ENCODE peak calls at places on chromosome 21, in five cellular contexts. One of them, this sample, is unnamed. For H3K4me1, the result is how much of the 10 kb centered on the place peaks cover.

GRCh38 chr21:42298237-42298636 is 17.0 kb downstream of the TFF3 start:
- DNase-seq in pancreas: no peak
- DNase-seq in iPS DF 6.9: no peak
- DNase-seq in cardiac muscle cell: no peak
- DNase-seq in hepatocyte: peak
- DNase-seq in this sample: peak

GRCh38 chr21:41139951-41140350 is 28.0 kb upstream of the BACE2 start:
- DNase-seq in pancreas: no peak
- DNase-seq in iPS DF 6.9: no peak
- DNase-seq in cardiac muscle cell: no peak
- DNase-seq in hepatocyte: no peak
- DNase-seq in this sample: no peak

GRCh38 chr21:34890724-34891609 is 158.1 kb downstream of the RUNX1 start:
- DNase-seq in pancreas: no peak
- DNase-seq in iPS DF 6.9: no peak
- DNase-seq in cardiac muscle cell: peak
- DNase-seq in hepatocyte: peak
- DNase-seq in this sample: peak

GRCh38 chr21:35924714-35925301 is 135.5 kb downstream of the SETD4 start:
- DNase-seq in pancreas: no peak
- DNase-seq in iPS DF 6.9: no peak
- DNase-seq in cardiac muscle cell: no peak
- DNase-seq in hepatocyte: no peak
- DNase-seq in this sample: no peak

GRCh38 chr21:42389449-42389835 is 6.4 kb downstream of the TMPRSS3 start:
- DNase-seq in pancreas: peak
- DNase-seq in iPS DF 6.9: no peak
- DNase-seq in cardiac muscle cell: no peak
- DNase-seq in hepatocyte: peak
- DNase-seq in this sample: no peak

GRCh38 chr21:17798796-17799195 is 20.4 kb downstream of the C21orf91 start:
- DNase-seq in pancreas: no peak
- DNase-seq in iPS DF 6.9: no peak
- DNase-seq in cardiac muscle cell: no peak
- DNase-seq in hepatocyte: no peak
- DNase-seq in this sample: no peak

GRCh38 chr21:35932232-35932911 is 128.0 kb downstream of the SETD4 start:
- DNase-seq in pancreas: no peak
- DNase-seq in iPS DF 6.9: no peak
- DNase-seq in cardiac muscle cell: peak
- DNase-seq in hepatocyte: peak
- DNase-seq in this sample: peak

GRCh38 chr21:42840411-42841155 is 38.8 kb downstream of the WDR4 start:
- DNase-seq in pancreas: no peak
- DNase-seq in iPS DF 6.9: no peak
- DNase-seq in cardiac muscle cell: no peak
- DNase-seq in hepatocyte: no peak
- DNase-seq in this sample: peak

GRCh38 chr21:21084179-21084578 is 86.0 kb downstream of the NCAM2 start:
- DNase-seq in pancreas: no peak
- DNase-seq in iPS DF 6.9: no peak
- DNase-seq in cardiac muscle cell: no peak
- DNase-seq in hepatocyte: no peak
- DNase-seq in this sample: no peak

GRCh38 chr21:41766883-41767605 is at the start of gene RIPK4:
- DNase-seq in pancreas: peak
- DNase-seq in iPS DF 6.9: peak
- DNase-seq in cardiac muscle cell: peak
- DNase-seq in hepatocyte: peak
- DNase-seq in this sample: peak

GRCh38 chr21:17585875-17586450 is 26.7 kb downstream of the BTG3 start:
- DNase-seq in pancreas: no peak
- DNase-seq in iPS DF 6.9: no peak
- DNase-seq in cardiac muscle cell: peak
- DNase-seq in hepatocyte: peak
- DNase-seq in this sample: peak

GRCh38 chr21:23384679-23385078 is 2222.6 kb downstream of the MRPL39 start:
- DNase-seq in pancreas: no peak
- DNase-seq in iPS DF 6.9: peak
- DNase-seq in cardiac muscle cell: no peak
- DNase-seq in hepatocyte: no peak
- DNase-seq in this sample: no peak

GRCh38 chr21:27700974-27701614 is 734.2 kb upstream of the ADAMTS5 start:
- DNase-seq in pancreas: peak
- DNase-seq in iPS DF 6.9: peak
- DNase-seq in cardiac muscle cell: peak
- DNase-seq in hepatocyte: peak
- DNase-seq in this sample: peak

GRCh38 chr21:21730524-21730923 is 732.3 kb downstream of the NCAM2 start:
- DNase-seq in pancreas: no peak
- DNase-seq in iPS DF 6.9: no peak
- DNase-seq in cardiac muscle cell: no peak
- DNase-seq in hepatocyte: no peak
- DNase-seq in this sample: no peak

GRCh38 chr21:26715878-26716506 is 129.2 kb downstream of the ADAMTS1 start:
- DNase-seq in pancreas: peak
- DNase-seq in iPS DF 6.9: peak
- DNase-seq in cardiac muscle cell: peak
- DNase-seq in hepatocyte: peak
- DNase-seq in this sample: peak

GRCh38 chr21:38910390-38911008 is 104.8 kb downstream of the ETS2 start:
- DNase-seq in pancreas: no peak
- DNase-seq in iPS DF 6.9: no peak
- DNase-seq in cardiac muscle cell: no peak
- DNase-seq in hepatocyte: no peak
- DNase-seq in this sample: no peak

GRCh38 chr21:32463367-32463766 is 50.9 kb downstream of the EVA1C start:
- DNase-seq in pancreas: no peak
- DNase-seq in iPS DF 6.9: no peak
- DNase-seq in cardiac muscle cell: no peak
- DNase-seq in hepatocyte: no peak
- DNase-seq in this sample: peak

GRCh38 chr21:37412603-37413360 is 46.2 kb downstream of the DYRK1A start:
- DNase-seq in pancreas: no peak
- DNase-seq in iPS DF 6.9: no peak
- DNase-seq in cardiac muscle cell: no peak
- DNase-seq in hepatocyte: no peak
- DNase-seq in this sample: no peak

GRCh38 chr21:35316933-35317332 is 267.8 kb upstream of the RUNX1 start:
- DNase-seq in pancreas: no peak
- DNase-seq in iPS DF 6.9: no peak
- DNase-seq in cardiac muscle cell: no peak
- DNase-seq in hepatocyte: peak
- DNase-seq in this sample: no peak

DNA sequence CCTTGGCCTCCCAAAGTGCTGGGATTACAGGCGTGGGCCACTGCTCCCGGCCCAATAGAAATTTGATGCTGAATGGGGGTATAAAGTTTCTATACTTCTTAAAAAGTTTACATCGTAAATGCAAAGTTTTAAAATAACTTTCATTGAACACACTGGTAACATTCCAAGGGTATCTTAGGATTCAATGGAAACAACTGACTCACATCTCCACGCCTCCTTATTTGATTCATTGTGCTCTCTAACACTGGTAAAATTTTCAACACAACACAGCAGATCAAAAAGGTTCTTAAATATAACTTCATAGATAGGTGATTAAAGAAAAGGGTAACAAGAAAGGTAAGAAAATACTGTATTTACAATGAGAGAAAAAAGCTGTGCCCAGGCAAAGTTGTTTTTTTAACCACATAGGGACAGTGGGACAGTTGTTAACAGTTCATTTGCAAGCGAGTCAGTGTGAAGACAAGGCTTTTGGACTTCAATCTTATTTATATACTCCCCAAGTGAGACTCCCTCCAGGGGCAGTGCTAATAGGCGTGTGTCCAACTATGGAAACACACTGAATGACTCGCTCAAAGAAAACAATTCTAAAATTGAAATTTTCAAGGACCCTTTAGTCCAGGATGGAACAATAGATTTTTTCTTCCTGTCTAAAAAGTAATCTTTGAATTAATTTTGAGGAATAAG is 140.5 kb downstream of the TIAM1 start:
- DNase-seq in pancreas: no peak
- DNase-seq in iPS DF 6.9: no peak
- DNase-seq in cardiac muscle cell: no peak
- DNase-seq in hepatocyte: no peak
- DNase-seq in this sample: peak
- H3K4me1 ChIP-seq in pancreas: under half
- H3K4me1 ChIP-seq in iPS DF 6.9: under half
- H3K4me1 ChIP-seq in cardiac muscle cell: under half
- H3K4me1 ChIP-seq in hepatocyte: under half
- H3K4me1 ChIP-seq in this sample: under half

GRCh38 chr21:29311802-29312201 is 13.1 kb downstream of the BACH1 start:
- DNase-seq in pancreas: no peak
- DNase-seq in iPS DF 6.9: no peak
- DNase-seq in cardiac muscle cell: no peak
- DNase-seq in hepatocyte: no peak
- DNase-seq in this sample: no peak

GRCh38 chr21:29306920-29307319 is 8.2 kb downstream of the BACH1 start:
- DNase-seq in pancreas: no peak
- DNase-seq in iPS DF 6.9: no peak
- DNase-seq in cardiac muscle cell: no peak
- DNase-seq in hepatocyte: no peak
- DNase-seq in this sample: no peak

GRCh38 chr21:29308456-29308783 is 9.7 kb downstream of the BACH1 start:
- DNase-seq in pancreas: no peak
- DNase-seq in iPS DF 6.9: no peak
- DNase-seq in cardiac muscle cell: no peak
- DNase-seq in hepatocyte: no peak
- DNase-seq in this sample: no peak

GRCh38 chr21:29307718-29308455 is 9.2 kb downstream of the BACH1 start:
- DNase-seq in pancreas: no peak
- DNase-seq in iPS DF 6.9: no peak
- DNase-seq in cardiac muscle cell: no peak
- DNase-seq in hepatocyte: no peak
- DNase-seq in this sample: peak

DNA sequence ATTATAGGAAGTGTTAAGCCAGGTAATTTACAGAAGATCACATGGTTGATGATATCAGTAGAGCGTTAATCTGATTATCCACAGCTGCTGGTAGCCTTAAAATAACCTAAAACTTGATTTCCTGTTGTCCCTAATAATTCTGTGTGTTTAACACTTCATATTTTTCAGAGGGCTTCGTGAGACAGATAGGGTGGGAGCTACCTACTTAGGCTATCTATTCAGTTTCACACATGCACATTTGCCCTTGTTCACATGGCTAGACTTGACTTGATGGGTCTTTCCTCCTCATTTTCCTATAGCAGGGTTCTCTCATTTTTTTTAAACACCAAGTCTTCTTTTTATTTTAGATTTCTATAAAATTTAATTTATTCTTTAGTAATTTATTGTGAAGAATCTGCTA is 11.0 kb downstream of the BACH1 start:
- DNase-seq in pancreas: no peak
- DNase-seq in iPS DF 6.9: no peak
- DNase-seq in cardiac muscle cell: no peak
- DNase-seq in hepatocyte: no peak
- DNase-seq in this sample: no peak
- H3K4me1 ChIP-seq in pancreas: half or more
- H3K4me1 ChIP-seq in iPS DF 6.9: under half
- H3K4me1 ChIP-seq in cardiac muscle cell: under half
- H3K4me1 ChIP-seq in hepatocyte: under half
- H3K4me1 ChIP-seq in this sample: half or more

GRCh38 chr21:15060776-15061175 is 4.0 kb downstream of the NRIP1 start:
- DNase-seq in pancreas: no peak
- DNase-seq in iPS DF 6.9: no peak
- DNase-seq in cardiac muscle cell: no peak
- DNase-seq in hepatocyte: no peak
- DNase-seq in this sample: no peak

GRCh38 chr21:15061284-15061683 is 3.5 kb downstream of the NRIP1 start:
- DNase-seq in pancreas: no peak
- DNase-seq in iPS DF 6.9: no peak
- DNase-seq in cardiac muscle cell: no peak
- DNase-seq in hepatocyte: no peak
- DNase-seq in this sample: no peak

GRCh38 chr21:15059397-15059796 is 5.4 kb downstream of the NRIP1 start:
- DNase-seq in pancreas: no peak
- DNase-seq in iPS DF 6.9: no peak
- DNase-seq in cardiac muscle cell: no peak
- DNase-seq in hepatocyte: no peak
- DNase-seq in this sample: no peak

GRCh38 chr21:15057290-15057689 is 7.5 kb downstream of the NRIP1 start:
- DNase-seq in pancreas: no peak
- DNase-seq in iPS DF 6.9: no peak
- DNase-seq in cardiac muscle cell: peak
- DNase-seq in hepatocyte: peak
- DNase-seq in this sample: no peak

DNA sequence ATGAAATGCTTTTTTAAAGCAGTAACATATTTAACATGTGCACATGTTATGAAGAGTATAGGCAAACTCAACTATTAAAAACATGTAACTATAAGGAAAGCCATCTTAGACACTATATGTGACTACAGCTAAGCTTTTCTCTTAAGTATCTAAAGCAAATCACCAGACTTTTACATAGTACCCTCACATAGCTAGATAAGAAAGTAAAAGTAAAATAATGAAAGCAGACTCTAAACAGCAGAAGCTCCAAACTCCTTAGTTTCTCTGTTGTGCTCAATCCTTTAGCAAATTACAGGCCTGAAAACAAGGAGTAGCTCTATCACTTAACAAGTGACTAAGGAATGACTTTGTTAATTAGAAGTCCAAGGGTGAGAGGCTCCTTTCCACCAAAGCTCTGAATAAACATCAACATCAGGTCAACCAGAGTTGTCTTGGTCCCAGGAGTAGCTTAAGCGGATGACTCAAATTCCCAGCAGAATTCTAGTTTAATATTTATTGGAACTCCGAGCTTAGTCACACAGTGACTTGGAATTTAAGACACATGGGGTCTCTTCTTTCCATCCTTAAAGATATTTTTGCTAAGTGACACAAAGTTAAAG is 6.0 kb downstream of the NRIP1 start:
- DNase-seq in pancreas: no peak
- DNase-seq in iPS DF 6.9: no peak
- DNase-seq in cardiac muscle cell: no peak
- DNase-seq in hepatocyte: peak
- DNase-seq in this sample: no peak
- H3K4me1 ChIP-seq in pancreas: half or more
- H3K4me1 ChIP-seq in iPS DF 6.9: under half
- H3K4me1 ChIP-seq in cardiac muscle cell: under half
- H3K4me1 ChIP-seq in hepatocyte: half or more
- H3K4me1 ChIP-seq in this sample: half or more

DNA sequence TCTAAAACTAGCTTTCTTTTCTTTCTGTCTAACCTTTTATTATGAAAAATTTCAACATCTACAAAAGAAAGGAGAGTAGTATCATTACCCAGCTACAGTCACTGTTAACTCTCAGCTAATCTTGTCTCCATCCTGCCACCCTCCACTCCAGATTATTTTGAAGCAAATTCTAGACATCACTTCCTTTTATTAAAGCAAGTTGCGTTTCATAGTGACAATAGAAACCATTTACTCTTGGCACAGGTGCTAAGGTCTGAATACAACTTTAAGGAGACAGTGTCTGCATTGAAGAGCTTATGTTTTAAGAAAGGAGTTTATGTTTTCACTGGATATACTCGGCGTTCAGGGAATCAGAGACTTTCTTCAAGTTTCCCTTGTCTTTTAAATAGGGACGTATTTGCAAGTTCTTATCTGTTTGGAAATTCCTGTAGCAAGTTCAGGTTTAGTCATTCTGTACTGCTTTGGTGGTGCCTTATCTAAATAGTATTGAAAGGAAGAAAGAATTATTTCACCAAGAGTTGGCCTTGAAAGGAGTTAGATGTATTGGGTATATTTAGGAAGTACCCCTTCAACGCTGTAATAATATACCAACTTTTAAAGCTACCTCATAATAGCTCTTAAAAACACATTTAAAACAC is 42.7 kb downstream of the ITSN1 start:
- DNase-seq in pancreas: no peak
- DNase-seq in iPS DF 6.9: peak
- DNase-seq in cardiac muscle cell: no peak
- DNase-seq in hepatocyte: no peak
- DNase-seq in this sample: no peak
- H3K4me1 ChIP-seq in pancreas: under half
- H3K4me1 ChIP-seq in iPS DF 6.9: under half
- H3K4me1 ChIP-seq in cardiac muscle cell: half or more
- H3K4me1 ChIP-seq in hepatocyte: under half
- H3K4me1 ChIP-seq in this sample: under half

This sample was measured in osteoblast.